ENCODE peak calls at places on chromosomes 7 and 10, in four cellular contexts. C is H1, I is mesenchymal stem cell, T is neuronal stem cell. S is an unnamed sample.

GRCh38 chr10:69425513-69426298 is 9.0 kb upstream of the TACR2 start:
- DNase-seq in C (no peak), I (no peak), T (no peak), S (no peak)

GRCh38 chr10:77592946-77593636 is 44.5 kb downstream of the KCNMA1 start:
- DNase-seq in I (peak), C (no peak), T (no peak), S (no peak)

GRCh38 chr7:155807013-155807804 is 5.1 kb downstream of the SHH start:
- DNase-seq in T (no peak), C (no peak), I (no peak), S (peak)

GRCh38 chr10:6068422-6068821 is 6.3 kb upstream of the IL2RA start:
- DNase-seq in I (no peak), C (no peak), T (no peak), S (no peak)

GRCh38 chr10:103933557-103934121 is 15.7 kb upstream of the STN1 start:
- DNase-seq in T (no peak), C (no peak), I (no peak), S (no peak)

GRCh38 chr7:122290476-122290875 is 14.1 kb downstream of the FEZF1 start:
- DNase-seq in T (no peak), I (no peak), C (no peak), S (no peak)

GRCh38 chr7:143299840-143300239 is 11.7 kb downstream of the CASP2 start:
- DNase-seq in T (no peak), C (no peak), I (peak), S (peak)

GRCh38 chr7:145339319-145339718 is 503.5 kb upstream of the TPK1 start:
- DNase-seq in T (no peak), I (no peak), C (no peak), S (no peak)

GRCh38 chr7:116708248-116708647 is 36.3 kb downstream of the MET start:
- DNase-seq in T (no peak), C (no peak), I (peak), S (no peak)

GRCh38 chr7:94575646-94576045 is 66.0 kb downstream of the CASD1 start:
- DNase-seq in C (no peak), T (no peak), I (no peak), S (no peak)

GRCh38 chr10:22340362-22341189 is 4.7 kb upstream of the SPAG6 start:
- DNase-seq in T (peak), I (peak), C (no peak), S (peak)

GRCh38 chr7:27608776-27609495 is 53.7 kb downstream of the HIBADH start:
- DNase-seq in I (peak), C (no peak), T (no peak), S (no peak)

GRCh38 chr7:27605283-27605682 is 57.4 kb downstream of the HIBADH start:
- DNase-seq in I (no peak), C (no peak), T (no peak), S (no peak)

GRCh38 chr7:27605689-27606269 is 56.9 kb downstream of the HIBADH start:
- DNase-seq in T (no peak), C (no peak), I (peak), S (no peak)

GRCh38 chr7:27607210-27607606 is 55.5 kb downstream of the HIBADH start:
- DNase-seq in I (no peak), T (no peak), C (no peak), S (no peak)

DNA sequence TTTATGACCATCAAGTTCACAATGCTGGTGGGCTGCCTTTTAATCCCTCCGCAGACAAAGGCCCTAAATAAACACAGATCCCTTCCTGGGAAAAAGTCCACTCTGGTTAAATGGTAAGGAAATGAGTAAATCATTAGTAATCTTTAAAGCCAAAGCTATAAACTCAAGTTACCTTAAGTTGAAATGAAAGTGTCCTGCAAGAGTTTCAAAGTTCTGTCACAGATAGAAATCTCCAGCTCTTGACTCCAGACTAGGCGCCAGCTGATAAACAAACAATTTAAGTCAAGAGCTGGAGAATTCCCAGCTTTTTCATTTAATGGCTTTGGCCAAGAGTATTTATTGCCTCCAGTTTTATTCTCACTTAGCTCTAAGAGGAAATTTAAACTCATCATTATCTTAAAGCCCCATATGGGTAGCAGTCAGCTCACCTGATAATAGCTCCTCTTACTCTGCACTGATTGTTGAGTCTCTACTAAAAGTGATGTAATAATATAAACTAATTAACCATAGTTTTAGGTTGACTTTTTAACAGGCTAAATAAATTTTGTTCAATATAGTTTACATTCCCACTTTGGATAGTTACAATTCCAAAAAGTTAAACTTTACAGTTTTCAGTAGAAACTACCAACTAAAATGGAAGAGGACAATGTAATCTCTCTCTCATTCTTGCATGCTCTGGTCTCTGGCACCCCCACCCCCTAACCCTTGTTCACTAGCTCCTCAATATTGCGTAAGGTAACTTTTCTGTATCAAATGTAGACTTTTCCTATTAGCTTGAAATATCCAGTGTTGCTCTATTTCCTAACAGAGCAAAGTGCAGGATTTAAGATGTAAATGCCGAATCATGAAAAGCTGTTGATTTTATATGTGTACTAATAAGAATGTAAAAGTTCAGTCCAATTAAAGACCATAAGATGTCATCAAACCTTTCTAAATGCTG is 56.1 kb downstream of the HIBADH start:
- DNase-seq in C (no peak), T (no peak), I (peak), S (no peak)
- H2BK12ac ChIP-seq in C (no peak), T (no peak), I (no peak), S (no peak)

DNA sequence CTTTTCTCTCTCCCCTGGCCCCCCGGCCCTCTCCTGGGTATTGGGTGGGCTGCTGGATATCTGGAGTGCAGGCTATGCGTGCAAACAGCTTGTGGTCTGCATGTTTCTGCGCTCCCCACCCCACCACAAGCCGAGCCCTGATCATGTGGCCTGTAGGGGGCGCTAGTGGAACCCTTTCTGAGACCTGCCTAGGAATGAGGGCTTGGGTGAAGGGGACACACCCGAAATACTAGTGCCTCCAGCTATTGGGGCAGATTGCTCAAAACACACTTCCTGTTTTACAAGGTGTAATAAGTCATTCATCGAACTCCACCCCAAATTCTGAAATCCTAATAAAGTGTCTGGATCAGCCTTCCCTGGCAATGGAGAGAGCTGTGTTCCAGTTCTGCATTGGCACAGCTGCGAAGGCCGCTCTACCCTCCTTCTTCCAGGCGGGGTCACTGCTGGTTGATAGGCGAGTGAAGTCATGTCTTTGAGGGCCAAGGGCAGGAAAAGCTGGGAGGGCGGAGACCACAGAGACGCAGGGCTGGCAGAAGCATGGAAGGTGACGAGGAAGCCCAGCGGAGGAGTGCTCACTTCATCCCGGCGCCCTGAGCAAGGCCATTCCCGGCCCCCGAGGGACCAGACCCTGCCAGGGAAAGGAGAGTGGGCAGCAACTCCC is 19.8 kb upstream of the PRRT4 start:
- DNase-seq in C (no peak), I (no peak), T (no peak), S (peak)
- H2AK5ac ChIP-seq in C (no peak), I (no peak), T (peak), S (no peak)

GRCh38 chr7:130400120-130400572 is 19.9 kb downstream of the CPA1 start:
- DNase-seq in T (no peak), I (no peak), C (no peak), S (no peak)
- H3K18ac ChIP-seq in T (no peak), I (no peak), C (no peak), S (no peak)

GRCh38 chr7:105788816-105789349 is 87.5 kb downstream of the ATXN7L1 start:
- DNase-seq in T (no peak), C (no peak), I (no peak), S (no peak)

GRCh38 chr7:105794741-105795729 is 81.4 kb downstream of the ATXN7L1 start:
- DNase-seq in I (peak), T (no peak), C (no peak), S (no peak)

GRCh38 chr7:105792488-105793370 is 83.7 kb downstream of the ATXN7L1 start:
- DNase-seq in T (no peak), C (no peak), I (no peak), S (no peak)

GRCh38 chr7:105790996-105791395 is 85.4 kb downstream of the ATXN7L1 start:
- DNase-seq in I (no peak), T (no peak), C (no peak), S (no peak)

DNA sequence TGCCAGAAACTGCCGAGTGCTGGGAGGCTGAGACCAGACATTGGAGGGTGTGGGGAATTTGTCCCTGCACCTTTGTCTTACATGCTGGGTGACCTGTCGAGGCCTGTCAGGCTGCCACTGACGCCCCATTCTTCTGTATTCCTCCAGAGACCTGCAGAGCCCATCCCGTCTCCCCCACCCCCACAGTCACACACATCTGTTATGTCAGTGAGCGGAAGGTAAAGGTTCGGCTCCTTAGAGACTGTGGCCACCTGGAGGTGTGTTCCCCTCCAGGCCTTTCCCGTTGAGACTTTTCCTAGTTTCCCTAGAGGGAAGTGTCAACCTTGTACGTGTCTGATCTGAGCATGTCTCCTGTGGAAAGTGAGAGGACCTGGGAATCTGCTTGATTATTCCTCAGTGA is 84.5 kb downstream of the ATXN7L1 start:
- DNase-seq in I (no peak), C (no peak), T (no peak), S (peak)
- H2BK12ac ChIP-seq in I (no peak), C (peak), T (no peak), S (no peak)

DNA sequence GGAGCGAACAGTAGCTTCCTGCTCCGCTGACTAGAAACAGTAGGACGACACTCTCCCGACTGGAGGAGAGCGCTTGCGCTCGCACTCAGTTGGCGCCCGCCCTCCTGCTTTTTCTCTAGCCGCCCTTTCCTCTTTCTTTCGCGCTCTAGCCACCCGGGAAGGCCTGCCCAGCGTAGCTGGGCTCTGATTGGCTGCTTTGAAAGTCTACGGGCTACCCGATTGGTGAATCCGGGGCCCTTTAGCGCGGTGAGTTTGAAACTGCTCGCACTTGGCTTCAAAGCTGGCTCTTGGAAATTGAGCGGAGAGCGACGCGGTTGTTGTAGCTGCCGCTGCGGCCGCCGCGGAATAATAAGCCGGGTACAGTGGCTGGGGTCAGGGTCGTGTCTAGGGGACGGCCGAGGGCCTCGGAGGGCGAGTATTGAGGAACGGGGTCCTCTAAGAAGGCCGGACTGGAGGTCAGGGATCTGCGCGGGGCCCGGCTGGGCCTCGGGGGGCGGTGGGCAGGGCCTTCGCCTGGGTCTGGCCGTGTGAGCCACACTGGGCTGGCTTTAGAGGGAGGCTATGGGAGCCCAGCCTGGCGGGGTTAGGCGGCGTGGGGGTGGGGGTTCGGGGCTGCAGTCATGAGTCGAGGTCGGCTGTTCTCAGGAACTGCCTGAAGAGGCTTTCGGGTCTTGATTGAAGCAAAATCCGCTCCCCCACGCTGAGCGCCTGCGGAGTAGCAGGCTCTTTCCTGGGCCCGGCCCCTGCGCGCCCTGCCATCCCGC is at the start of gene CDK1:
- DNase-seq in C (peak), T (peak), I (peak), S (peak)
- H2AK5ac ChIP-seq in C (no peak), T (no peak), I (no peak), S (no peak)

GRCh38 chr7:27364344-27364758 is 121.7 kb downstream of the EVX1 start:
- DNase-seq in C (no peak), T (no peak), I (peak), S (no peak)
- H3K18ac ChIP-seq in C (no peak), T (no peak), I (peak), S (no peak)

GRCh38 chr7:17660116-17660515 is 280.2 kb downstream of the SNX13 start:
- DNase-seq in C (no peak), T (no peak), I (peak), S (no peak)

GRCh38 chr7:17663056-17663675 is 277.1 kb downstream of the SNX13 start:
- DNase-seq in T (no peak), C (no peak), I (peak), S (no peak)

GRCh38 chr7:17654940-17655339 is 285.4 kb downstream of the SNX13 start:
- DNase-seq in T (no peak), C (no peak), I (peak), S (no peak)

GRCh38 chr7:17661982-17662585 is 278.2 kb downstream of the SNX13 start:
- DNase-seq in I (peak), T (no peak), C (no peak), S (no peak)

DNA sequence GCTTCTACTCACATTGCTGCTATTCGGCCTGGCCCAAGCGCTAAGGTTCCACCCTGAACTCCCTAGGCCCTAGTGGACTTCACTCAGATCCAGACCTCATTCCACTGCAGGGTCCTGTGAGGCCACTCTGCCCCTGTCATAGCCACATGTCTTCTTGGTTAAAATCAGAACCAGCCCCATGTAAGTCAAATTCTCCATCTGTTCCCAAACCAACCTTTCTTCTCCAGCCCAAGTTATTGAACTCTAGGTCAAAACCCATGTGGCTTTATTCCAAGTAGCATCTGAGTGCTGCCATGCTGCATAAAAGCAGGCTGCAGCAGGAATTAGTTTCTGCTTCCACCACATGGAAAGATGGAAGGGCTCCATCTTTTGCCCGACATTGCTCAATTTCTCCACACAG is 281.2 kb downstream of the SNX13 start:
- DNase-seq in C (no peak), I (no peak), T (no peak), S (no peak)
- H2BK12ac ChIP-seq in C (no peak), I (peak), T (no peak), S (no peak)

S was measured in H9.